ENCODE peak calls at places on chromosomes 7 and 10, in nine cellular contexts. U, P, C, O, T, N, Z, B and Q are unnamed samples.
A peak's percentile ranks its signal among the peaks of the same experiment; 100 is the strongest.

GRCh38 chr10:132311338-132311939 is 3.7 kb upstream of the STK32C start:
- DNase-seq in B (no peak), O (no peak), P (no peak), C (no peak), T (no peak), N (no peak), Z (no peak), U (no peak), Q (peak; percentile 74)

GRCh38 chr10:104376784-104377300 is 23.2 kb downstream of the CFAP58 start:
- DNase-seq in B (no peak), N (no peak), O (no peak), P (no peak), C (no peak), U (no peak), Z (no peak), T (no peak), Q (no peak)

GRCh38 chr7:105788356-105788755 is 88.0 kb downstream of the ATXN7L1 start:
- DNase-seq in P (no peak), Z (no peak), C (no peak), N (no peak), U (no peak), O (no peak), T (no peak), B (no peak), Q (no peak)

GRCh38 chr10:91883549-91884542 is 25.4 kb downstream of the FGFBP3 start:
- DNase-seq in O (no peak), B (no peak), N (no peak), P (no peak), U (no peak), T (peak; percentile 21), C (no peak), Z (peak; percentile 53), Q (peak; percentile 8)

GRCh38 chr7:47734287-47734948 is 152.5 kb upstream of the TNS3 start:
- DNase-seq in U (no peak), P (no peak), T (no peak), O (no peak), B (no peak), C (no peak), N (no peak), Z (no peak), Q (peak; percentile 100)

GRCh38 chr10:21675157-21675796 is 141.2 kb downstream of the MLLT10 start:
- DNase-seq in Z (peak; percentile 15), O (peak; percentile 21), B (peak; percentile 21), T (peak; percentile 20), P (peak; percentile 28), U (peak; percentile 31), N (no peak), C (peak; percentile 16), Q (peak; percentile 64)

GRCh38 chr7:106269263-106269961 is 15.4 kb downstream of the NAMPT start:
- DNase-seq in N (no peak), P (no peak), T (no peak), O (no peak), B (no peak), U (no peak), Z (no peak), C (no peak), Q (no peak)

GRCh38 chr7:77428777-77429231 is 12.7 kb upstream of the GSAP start:
- DNase-seq in P (no peak), B (no peak), C (no peak), N (no peak), O (no peak), Z (no peak), T (no peak), U (peak; percentile 5), Q (no peak)

GRCh38 chr10:28986117-28986792 is 302.6 kb upstream of the LYZL1 start:
- DNase-seq in T (no peak), C (no peak), B (no peak), U (no peak), P (no peak), N (no peak), O (no peak), Z (no peak), Q (no peak)

GRCh38 chr10:49111320-49111698 is 4.0 kb downstream of the VSTM4 start:
- DNase-seq in P (no peak), N (no peak), B (no peak), C (no peak), Z (no peak), O (no peak), T (no peak), U (no peak), Q (no peak)

GRCh38 chr10:133465191-133465949 is 11.6 kb downstream of the SCART1 start:
- DNase-seq in T (no peak), C (no peak), B (no peak), O (no peak), P (no peak), N (no peak), U (peak; percentile 28), Z (no peak), Q (no peak)

GRCh38 chr7:79930604-79931003 is 204.0 kb upstream of the GNAI1 start:
- DNase-seq in N (no peak), P (no peak), Z (peak; percentile 11), B (no peak), O (no peak), U (no peak), T (no peak), C (no peak), Q (no peak)